ENCODE peak calls at places on chromosomes 11 and 22, in nine cellular contexts. Y is neural progenitor cell, W is sigmoid colon, H is lower lobe of right lung, A is stomach, G is AG04450, D is fibroblast of lung, M is cardiac muscle cell, Z is SK-N-SH. I is an unnamed sample.

GRCh38 chr22:50119768-50120251 is 30.0 kb downstream of the MOV10L1 start:
- DNase-seq in H (no peak), Y (no peak), M (no peak), Z (no peak), D (peak; percentile 27), G (no peak), A (no peak), W (peak; percentile 28), I (no peak)

GRCh38 chr22:42990131-42990838 is 24.7 kb downstream of the PACSIN2 start:
- DNase-seq in Z (no peak), M (no peak), W (peak; percentile 71), D (peak; percentile 89), Y (peak; percentile 26), H (no peak), A (no peak), G (no peak), I (no peak)

GRCh38 chr11:106231591-106231990 is 154.1 kb downstream of the AASDHPPT start:
- DNase-seq in D (peak; percentile 20), H (no peak), A (no peak), Z (no peak), W (no peak), M (no peak), Y (peak; percentile 18), G (no peak), I (no peak)

GRCh38 chr11:126102436-126102894 is 39.8 kb upstream of the CDON start:
- DNase-seq in Z (peak; percentile 68), G (no peak), Y (no peak), W (no peak), D (peak; percentile 30), M (peak; percentile 79), A (peak; percentile 78), H (peak; percentile 83), I (no peak)

GRCh38 chr11:118049771-118050170 is 27.1 kb upstream of the TMPRSS4 start:
- DNase-seq in W (no peak), D (no peak), H (no peak), Y (no peak), M (no peak), A (peak; percentile 4), Z (no peak), G (no peak), I (no peak)

GRCh38 chr11:42234381-42235035 is 775.1 kb upstream of the LRRC4C start:
- DNase-seq in Y (no peak), D (no peak), W (no peak), Z (no peak), G (no peak), H (no peak), M (no peak), A (no peak), I (no peak)

GRCh38 chr11:114280696-114281095 is 15.5 kb upstream of the NNMT start:
- DNase-seq in M (peak; percentile 84), Z (peak; percentile 76), H (peak; percentile 78), W (peak; percentile 82), A (peak; percentile 52), G (peak; percentile 65), Y (peak; percentile 88), D (peak; percentile 81), I (no peak)

GRCh38 chr11:133311230-133311629 is 221.1 kb downstream of the OPCML start:
- DNase-seq in W (no peak), Z (no peak), G (no peak), Y (no peak), H (no peak), D (no peak), M (no peak), A (no peak), I (no peak)

GRCh38 chr11:130706572-130706971 is 209.7 kb downstream of the SNX19 start:
- DNase-seq in Y (no peak), M (no peak), D (no peak), G (no peak), H (no peak), A (no peak), W (no peak), Z (no peak), I (no peak)

GRCh38 chr11:61793084-61793828 is 545 bp downstream of the FEN1 start:
- DNase-seq in D (no peak), M (no peak), W (no peak), A (no peak), Y (peak; percentile 50), H (no peak), Z (peak; percentile 55), G (no peak), I (no peak)

GRCh38 chr11:75155570-75156422 is 4.9 kb downstream of the SLCO2B1 start:
- DNase-seq in W (no peak), Z (no peak), M (no peak), Y (no peak), G (no peak), A (no peak), D (no peak), H (no peak), I (no peak)

GRCh38 chr22:26589845-26590524 is at the start of gene TPST2:
- DNase-seq in W (peak; percentile 86), Y (peak; percentile 89), D (peak; percentile 66), G (no peak), Z (peak; percentile 98), M (peak; percentile 83), H (peak; percentile 83), A (peak; percentile 83), I (peak; percentile 88)

DNA sequence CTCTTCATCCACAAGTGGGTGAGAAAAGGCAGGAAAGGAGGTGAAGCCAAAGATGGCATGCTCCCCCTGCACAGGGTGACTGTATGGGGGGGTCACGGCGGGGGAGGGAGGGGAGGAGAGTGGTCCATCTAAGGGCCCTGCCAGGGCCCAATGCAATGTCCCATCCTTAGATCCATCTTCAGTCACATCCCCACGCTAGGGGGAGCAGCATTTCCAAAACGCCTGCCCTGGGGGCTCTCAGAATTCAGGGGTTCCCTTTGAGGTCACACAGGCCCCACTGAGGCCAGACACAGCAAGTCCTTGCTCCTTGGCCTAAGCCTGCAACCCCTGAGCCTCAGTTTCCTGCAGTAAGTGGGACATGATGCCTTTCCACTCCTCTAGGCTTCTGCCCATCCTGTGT is 52.4 kb downstream of the RTN4R start:
- DNase-seq in A (no peak), G (no peak), Y (no peak), D (no peak), W (no peak), H (no peak), M (no peak), Z (no peak), I (no peak)
- TF ChIP-seq CTCF in A (no peak), G (no peak), Y (no peak), D (no peak), W (no peak), H (no peak), M (no peak), Z (no peak), I (no peak)

GRCh38 chr11:95638501-95638900 is 151.1 kb downstream of the FAM76B start:
- DNase-seq in W (no peak), D (no peak), A (no peak), H (no peak), G (no peak), Y (no peak), M (no peak), Z (no peak), I (no peak)
- H3K27ac ChIP-seq in W (no peak overlapping the region), D (no peak overlapping the region), A (no peak overlapping the region), H (no peak overlapping the region), G (no peak overlapping the region), Y (no peak overlapping the region), M (no peak overlapping the region), Z (no peak overlapping the region), I (no peak overlapping the region)

DNA sequence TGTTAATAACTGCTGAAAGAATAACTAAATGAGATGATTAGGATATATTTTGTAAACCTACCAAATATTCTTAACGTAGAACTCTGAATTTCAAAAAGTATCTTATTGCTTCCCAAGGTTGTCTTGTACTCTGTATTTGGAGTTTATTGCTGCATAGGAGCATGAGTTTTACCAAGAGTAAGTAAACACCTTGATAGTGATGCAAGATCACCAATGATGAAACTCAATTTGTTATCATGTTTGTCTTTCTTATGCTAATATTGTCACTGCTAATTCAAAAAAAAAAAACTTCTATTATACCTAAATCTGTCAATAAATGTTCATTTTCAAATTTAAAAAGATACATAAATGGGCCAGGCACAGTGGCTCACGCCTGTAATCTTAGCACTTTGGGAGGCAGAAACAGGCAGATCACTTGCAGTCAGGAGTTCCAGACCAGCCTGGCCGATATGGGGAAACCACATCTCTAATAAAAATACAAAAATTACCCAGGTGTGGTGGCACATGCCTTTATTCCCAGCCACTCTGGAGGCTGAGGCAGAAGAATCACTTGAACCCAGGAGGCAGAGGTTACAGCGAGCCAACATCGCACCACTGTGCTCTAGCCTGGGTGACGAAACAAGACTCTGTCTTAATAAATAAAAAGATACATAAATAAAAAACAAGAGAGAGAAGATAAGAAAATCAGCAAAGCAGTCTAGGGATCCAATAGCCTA is 23.4 kb upstream of the PLAAT2 start:
- DNase-seq in Z (no peak), H (no peak), W (no peak), A (no peak), Y (no peak), G (no peak), D (no peak), M (no peak), I (no peak)
- TF ChIP-seq CTCF in Z (no peak), H (no peak), W (no peak), A (no peak), Y (no peak), G (no peak), D (no peak), M (no peak), I (no peak)

GRCh38 chr22:46104170-46104880 is 46.0 kb upstream of the PPARA start:
- DNase-seq in Z (no peak), Y (no peak), A (peak; percentile 83), H (no peak), G (no peak), M (no peak), D (no peak), W (no peak), I (no peak)

GRCh38 chr22:46106279-46107022 is 43.9 kb upstream of the PPARA start:
- DNase-seq in M (no peak), Y (no peak), Z (no peak), D (no peak), A (no peak), H (no peak), G (no peak), W (no peak), I (no peak)

GRCh38 chr22:46104881-46105493 is 45.3 kb upstream of the PPARA start:
- DNase-seq in M (no peak), W (no peak), Z (no peak), Y (no peak), G (no peak), H (no peak), A (no peak), D (no peak), I (no peak)

GRCh38 chr22:46107089-46107664 is 43.1 kb upstream of the PPARA start:
- DNase-seq in M (no peak), G (no peak), Z (peak; percentile 79), A (peak; percentile 85), W (peak; percentile 89), Y (no peak), D (no peak), H (peak; percentile 72), I (no peak)

DNA sequence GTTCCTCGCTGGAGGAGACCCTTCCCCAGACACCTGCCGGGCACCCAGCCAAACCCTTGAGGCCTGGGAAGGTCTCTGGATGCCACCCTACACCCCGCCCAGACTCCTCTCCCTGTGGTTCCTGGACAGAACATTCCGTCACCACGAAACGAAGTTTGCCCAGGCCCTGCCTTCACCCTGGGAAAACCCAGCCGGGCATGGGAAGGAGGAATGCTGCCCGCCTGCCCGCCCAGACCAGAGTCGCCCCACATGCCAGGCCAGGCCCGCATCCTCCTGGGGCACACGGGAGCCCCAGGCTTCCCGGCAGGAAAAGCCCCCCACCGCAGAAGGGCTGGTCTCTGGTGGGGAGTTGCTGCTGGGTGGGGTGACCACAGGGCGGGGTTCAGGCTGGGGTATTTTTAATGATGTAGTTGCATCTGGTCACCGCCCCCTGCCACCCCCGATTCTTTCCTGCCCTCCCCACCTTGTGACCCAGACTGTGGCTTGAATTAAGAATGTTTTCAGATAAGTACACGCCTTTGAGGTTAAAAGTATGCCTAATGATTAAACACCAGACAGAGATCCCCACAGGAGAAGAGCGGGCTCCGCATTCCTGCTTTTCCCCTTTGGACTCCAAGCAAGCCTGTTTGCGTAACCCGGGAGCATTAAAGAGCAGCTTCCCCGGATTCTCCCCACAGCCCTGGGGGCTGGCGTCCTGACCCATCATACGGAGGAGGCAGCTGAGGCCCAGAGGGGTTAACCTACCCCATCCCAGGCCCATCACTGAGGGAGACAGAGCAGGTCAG is 44.6 kb upstream of the PPARA start:
- DNase-seq in A (peak; percentile 79), G (no peak), Y (no peak), W (peak; percentile 86), Z (no peak), D (peak; percentile 65), H (no peak), M (no peak), I (no peak)
- H3K27ac ChIP-seq in A (peak overlapping the region; percentile 65), G (peak overlapping the region; percentile 61), Y (no peak overlapping the region), W (peak overlapping the region; percentile 84), Z (peak overlapping the region; percentile 98), D (peak overlapping the region; percentile 74), H (peak overlapping the region; percentile 83), M (no peak overlapping the region), I (peak overlapping the region; percentile 79)

I was measured in coronary artery.